ENCODE peak calls at places on chromosomes 1 and 21, in ten cellular contexts. R, F, H, K, Y, T, B, A, M and I are unnamed samples.

GRCh38 chr21:45999581-46000181 is 18.1 kb downstream of the COL6A1 start:
- DNase-seq in R (no peak), F (no peak), H (no peak), K (no peak), Y (no peak), T (no peak), B (no peak), A (no peak), M (no peak), I (no peak)

GRCh38 chr1:149937779-149938178 is 1.1 kb upstream of the MTMR11 start:
- DNase-seq in R (no peak), F (no peak), H (no peak), K (no peak), Y (no peak), T (no peak), B (no peak), A (no peak), M (no peak), I (no peak)

GRCh38 chr1:201730611-201731010 is 98.3 kb upstream of the IPO9 start:
- DNase-seq in R (no peak), F (no peak), H (no peak), K (no peak), Y (no peak), T (no peak), B (no peak), A (no peak), M (no peak), I (no peak)

GRCh38 chr21:41709965-41710822 is 56.7 kb downstream of the RIPK4 start:
- DNase-seq in R (no peak), F (no peak), H (no peak), K (no peak), Y (no peak), T (no peak), B (no peak), A (no peak), M (no peak), I (no peak)

GRCh38 chr1:77673030-77673429 is 9.4 kb downstream of the ZZZ3 start:
- DNase-seq in R (no peak), F (no peak), H (no peak), K (no peak), Y (no peak), T (no peak), B (no peak), A (no peak), M (no peak), I (no peak)

GRCh38 chr1:230753191-230753585 is 6.0 kb downstream of the CAPN9 start:
- DNase-seq in R (no peak), F (no peak), H (no peak), K (no peak), Y (no peak), T (no peak), B (no peak), A (no peak), M (peak; percentile 39), I (no peak)

GRCh38 chr1:243790404-243790803 is 59.6 kb downstream of the AKT3 start:
- DNase-seq in R (no peak), F (no peak), H (no peak), K (no peak), Y (no peak), T (no peak), B (no peak), A (no peak), M (no peak), I (no peak)

GRCh38 chr1:154553056-154553822 is 5.2 kb downstream of the UBE2Q1 start:
- DNase-seq in R (no peak), F (no peak), H (no peak), K (no peak), Y (no peak), T (no peak), B (no peak), A (no peak), M (no peak), I (no peak)

GRCh38 chr1:77280962-77281361 is 857 bp upstream of the AK5 start:
- DNase-seq in R (no peak), F (no peak), H (no peak), K (no peak), Y (no peak), T (no peak), B (no peak), A (no peak), M (no peak), I (no peak)

GRCh38 chr1:147890177-147890790 is 12.3 kb upstream of the GJA8 start:
- DNase-seq in R (peak; percentile 14), F (peak; percentile 26), H (peak; percentile 42), K (peak; percentile 60), Y (peak; percentile 95), T (peak; percentile 40), B (peak; percentile 49), A (peak; percentile 64), M (peak; percentile 35), I (peak; percentile 56)